ENCODE peak calls at places on chromosomes 11 and 22, in eight cellular contexts. B is HepG2, L is spleen, Y is prostate gland, D is GM12892, T is HCT116, F is GM12891, S is stomach. O is an unnamed sample.

GRCh38 chr11:115764172-115764571 is 260.0 kb upstream of the CADM1 start:
- DNase-seq in B (no peak), L (no peak), Y (no peak), D (no peak), T (no peak), F (no peak), S (no peak), O (no peak)

GRCh38 chr11:33375688-33376311 is 118.6 kb downstream of the HIPK3 start:
- DNase-seq in B (no peak), L (no peak), Y (no peak), D (peak; percentile 41), T (no peak), F (peak; percentile 30), S (no peak), O (no peak)

GRCh38 chr11:8822476-8822875 is 88.5 kb upstream of the AKIP1 start:
- DNase-seq in B (no peak), L (no peak), Y (no peak), D (no peak), T (no peak), F (no peak), S (no peak), O (peak; percentile 3)

GRCh38 chr11:6742260-6742659 is 29.5 kb downstream of the OR2AG2 start:
- DNase-seq in B (no peak), L (no peak), Y (no peak), D (no peak), T (no peak), F (no peak), S (no peak), O (no peak)

GRCh38 chr11:88188251-88189030 is 13.2 kb upstream of the RAB38 start:
- DNase-seq in B (no peak), L (no peak), Y (no peak), D (no peak), T (no peak), F (no peak), S (no peak), O (no peak)

GRCh38 chr11:44058275-44058674 is 7.8 kb upstream of the ACCS start:
- DNase-seq in B (no peak), L (no peak), Y (no peak), D (no peak), T (no peak), F (no peak), S (no peak), O (no peak)

GRCh38 chr22:50148991-50149721 is 21.4 kb upstream of the PANX2 start:
- DNase-seq in B (peak; percentile 46), L (peak; percentile 93), Y (peak; percentile 59), D (peak; percentile 95), T (peak; percentile 61), F (peak; percentile 94), S (peak; percentile 78), O (no peak)

GRCh38 chr22:24466831-24467249 is 28.3 kb upstream of the UPB1 start:
- DNase-seq in B (no peak), L (no peak), Y (no peak), D (no peak), T (peak; percentile 6), F (no peak), S (no peak), O (no peak)

GRCh38 chr11:72354356-72355115 is 79.8 kb downstream of the CLPB start:
- DNase-seq in B (no peak), L (no peak), Y (no peak), D (no peak), T (no peak), F (no peak), S (no peak), O (no peak)

GRCh38 chr22:19962909-19963806 is 21.5 kb upstream of the TXNRD2 start:
- DNase-seq in B (peak; percentile 93), L (peak; percentile 70), Y (peak; percentile 93), D (no peak), T (peak; percentile 86), F (no peak), S (peak; percentile 95), O (no peak)

GRCh38 chr22:19964701-19965386 is 23.2 kb upstream of the TXNRD2 start:
- DNase-seq in B (no peak), L (no peak), Y (no peak), D (no peak), T (no peak), F (no peak), S (no peak), O (no peak)

GRCh38 chr22:19965771-19966709 is 24.4 kb upstream of the TXNRD2 start:
- DNase-seq in B (no peak), L (no peak), Y (no peak), D (no peak), T (no peak), F (no peak), S (no peak), O (no peak)

GRCh38 chr22:19962246-19962908 is 20.8 kb upstream of the TXNRD2 start:
- DNase-seq in B (peak; percentile 84), L (peak; percentile 80), Y (peak; percentile 84), D (peak; percentile 78), T (peak; percentile 79), F (peak; percentile 89), S (peak; percentile 90), O (peak; percentile 86)

GRCh38 chr22:19963863-19964642 is 22.4 kb upstream of the TXNRD2 start:
- DNase-seq in B (no peak), L (no peak), Y (no peak), D (no peak), T (no peak), F (no peak), S (no peak), O (no peak)
- TF ChIP-seq POLR2A in B (no peak), L (no peak), Y (no peak), D (peak; percentile 25), T (no peak), F (no peak), S (no peak), O (no peak)

GRCh38 chr22:20653012-20653794 is 120.7 kb upstream of the SERPIND1 start:
- DNase-seq in B (no peak), L (no peak), Y (no peak), D (no peak), T (no peak), F (no peak), S (no peak), O (peak; percentile 22)

GRCh38 chr22:20656516-20656901 is 117.4 kb upstream of the SERPIND1 start:
- DNase-seq in B (no peak), L (no peak), Y (no peak), D (no peak), T (no peak), F (no peak), S (no peak), O (peak; percentile 13)

GRCh38 chr22:20653795-20654342 is 120.0 kb upstream of the SERPIND1 start:
- DNase-seq in B (no peak), L (no peak), Y (no peak), D (no peak), T (no peak), F (no peak), S (no peak), O (no peak)

GRCh38 chr22:20655623-20656022 is 118.3 kb upstream of the SERPIND1 start:
- DNase-seq in B (no peak), L (no peak), Y (no peak), D (no peak), T (no peak), F (no peak), S (no peak), O (no peak)

DNA sequence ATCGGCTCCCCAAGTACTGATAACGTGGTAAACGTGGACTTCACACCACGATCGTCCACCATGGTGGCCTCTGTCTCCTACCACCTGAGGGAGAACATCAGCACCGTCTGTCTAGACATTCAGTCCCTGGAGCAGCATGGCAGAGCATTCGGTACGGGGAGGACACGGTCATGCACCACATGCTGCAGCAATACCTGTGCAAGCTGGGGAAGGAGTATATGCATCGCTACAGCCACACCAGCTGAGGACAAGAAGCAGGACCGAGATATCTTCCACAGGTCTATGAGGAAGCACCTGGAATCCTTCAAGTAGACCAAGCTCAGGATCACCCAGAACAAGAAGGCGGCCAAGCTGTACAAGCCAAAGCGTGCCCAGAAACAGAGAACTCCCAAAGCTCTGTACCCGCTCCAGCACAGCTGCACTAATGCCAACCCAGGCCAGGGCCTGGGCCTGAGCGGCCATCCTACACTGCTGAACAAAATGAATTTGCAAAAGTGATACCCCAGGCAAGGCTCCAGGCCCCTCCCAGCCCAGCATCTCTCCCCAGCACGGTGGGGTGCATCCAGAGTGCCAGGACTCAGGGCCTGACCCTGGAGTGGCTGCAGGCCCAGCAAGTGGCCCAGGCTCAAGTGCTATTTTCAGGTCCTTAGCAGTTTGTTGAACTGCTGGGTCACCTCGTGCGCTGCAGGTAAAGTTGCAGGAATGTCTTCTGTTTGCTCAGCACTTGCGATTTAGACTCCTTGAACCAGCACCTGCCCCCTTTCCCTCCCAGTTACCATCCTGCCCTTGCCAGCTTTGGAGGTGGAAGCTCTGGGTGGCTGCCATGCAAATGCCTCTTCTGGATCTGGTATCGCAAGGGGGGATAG is 119.3 kb upstream of the SERPIND1 start:
- DNase-seq in B (no peak), L (no peak), Y (no peak), D (no peak), T (no peak), F (no peak), S (no peak), O (no peak)
- TF ChIP-seq POLR2AphosphoS5 in B (no peak), L (no peak), Y (no peak), D (no peak), T (no peak), F (no peak), S (no peak), O (no peak)

DNA sequence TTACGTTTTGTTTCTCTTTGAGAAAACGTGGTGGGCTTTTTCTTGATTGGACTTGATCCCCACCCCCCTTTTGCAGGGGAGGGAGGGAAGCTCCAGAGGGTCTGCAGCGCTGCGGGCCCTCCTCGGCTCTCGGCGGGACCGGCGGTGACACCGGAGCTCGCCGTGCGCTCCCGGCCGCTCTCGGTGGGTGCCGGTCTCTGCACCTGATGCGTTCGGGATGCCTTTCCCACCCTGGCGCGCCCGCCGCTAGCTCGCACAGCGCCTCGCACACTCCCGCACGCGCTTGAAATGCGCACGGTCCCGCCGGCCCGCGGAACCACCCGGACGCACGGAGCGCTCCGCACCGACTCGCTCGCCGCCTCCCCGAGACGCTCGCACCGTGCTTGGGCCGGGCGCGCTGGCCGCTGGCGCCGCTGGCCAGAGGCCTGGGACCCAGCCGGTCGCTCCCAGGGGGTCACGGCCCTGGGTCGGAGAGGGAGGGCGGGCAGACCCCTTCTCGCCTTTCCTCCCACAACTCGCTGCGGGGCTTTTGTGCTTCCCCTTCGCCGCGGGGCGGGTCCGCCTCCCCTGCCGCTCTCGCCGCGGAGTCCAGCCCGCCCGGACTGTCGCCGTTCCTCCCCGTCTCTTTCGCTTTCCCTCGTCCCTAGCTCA is 1.0 kb downstream of the ZBTB16 start:
- DNase-seq in B (no peak), L (peak; percentile 91), Y (no peak), D (no peak), T (no peak), F (no peak), S (peak; percentile 45), O (peak; percentile 75)
- TF ChIP-seq POLR2A in B (no peak), L (no peak), Y (peak; percentile 23), D (no peak), T (no peak), F (no peak), S (no peak), O (no peak)

DNA sequence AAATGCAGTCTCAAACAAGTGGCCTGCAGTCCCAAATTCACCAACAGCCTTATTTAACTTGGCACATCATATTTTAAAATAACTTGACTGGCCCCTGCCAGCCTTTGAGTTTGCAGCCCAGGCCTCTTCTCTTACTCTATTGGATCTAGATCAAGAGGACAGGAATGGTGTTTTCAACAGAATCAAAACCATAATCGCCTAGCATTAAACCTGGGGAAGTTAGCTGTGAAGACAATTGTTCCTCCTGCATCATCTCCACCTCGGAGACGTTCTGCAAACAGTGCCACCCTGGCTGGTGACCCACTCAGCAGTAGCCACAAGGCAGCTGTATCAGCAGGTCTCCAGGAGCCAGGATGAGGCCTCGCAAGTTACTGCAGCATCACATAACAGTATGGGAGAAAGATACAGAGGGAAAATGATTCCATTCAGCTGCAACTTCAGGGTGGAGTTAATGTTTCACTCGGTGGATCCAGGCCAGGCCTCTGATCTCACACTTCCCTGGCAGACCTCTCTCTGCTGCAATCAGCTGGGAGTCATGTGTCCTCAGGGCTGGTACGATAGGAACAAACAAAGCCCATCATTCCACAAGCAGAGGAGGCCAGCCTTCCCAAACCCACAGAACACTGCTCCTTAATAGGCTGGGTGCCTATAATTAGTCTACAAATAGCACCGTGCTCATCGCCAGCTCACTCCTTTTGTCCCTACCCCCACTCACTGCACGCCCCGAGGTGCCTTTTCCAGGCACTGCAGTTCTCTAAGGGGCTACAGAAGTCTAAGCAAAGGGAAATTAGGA is 18.6 kb upstream of the SCN2B start:
- DNase-seq in B (peak; percentile 98), L (no peak), Y (peak; percentile 81), D (no peak), T (no peak), F (no peak), S (peak; percentile 94), O (peak; percentile 95)
- TF ChIP-seq POLR2AphosphoS5 in B (peak; percentile 62), L (no peak), Y (peak; percentile 91), D (no peak), T (no peak), F (no peak), S (peak; percentile 90), O (peak; percentile 27)